ENCODE peak calls at places on chromosome 1, in four cellular contexts. O is IMR-90, T is fibroblast of lung, P is lower leg skin. Z is an unnamed sample.

GRCh38 chr1:58324551-58324950 is 222.0 kb downstream of the OMA1 start:
- DNase-seq in O (no peak), T (no peak), P (no peak), Z (no peak)

GRCh38 chr1:247409869-247410544 is 6.0 kb upstream of the NLRP3 start:
- DNase-seq in O (no peak), T (no peak), P (no peak), Z (no peak)

GRCh38 chr1:109760581-109761226 is 3.0 kb downstream of the EPS8L3 start:
- DNase-seq in O (no peak), T (no peak), P (peak), Z (peak)

GRCh38 chr1:211326528-211327340 is at the start of gene TRAF5:
- DNase-seq in O (peak), T (peak), P (peak), Z (peak)

GRCh38 chr1:224929335-224930237 is at the start of gene DNAH14:
- DNase-seq in O (peak), T (peak), P (peak), Z (peak)

GRCh38 chr1:41313661-41314131 is 47.5 kb upstream of the FOXO6 start:
- DNase-seq in O (no peak), T (peak), P (no peak), Z (no peak)

GRCh38 chr1:51073456-51073855 is 28.6 kb upstream of the C1orf185 start:
- DNase-seq in O (no peak), T (peak), P (no peak), Z (no peak)

GRCh38 chr1:231800071-231800470 is 173.5 kb downstream of the DISC1 start:
- DNase-seq in O (no peak), T (peak), P (no peak), Z (no peak)

GRCh38 chr1:29519108-29519507 is 282.8 kb downstream of the PTPRU start:
- DNase-seq in O (no peak), T (no peak), P (no peak), Z (peak)

GRCh38 chr1:25692560-25692959 is 76.0 kb downstream of the MAN1C1 start:
- DNase-seq in O (no peak), T (no peak), P (no peak), Z (no peak)

GRCh38 chr1:176791911-176792310 is 328.9 kb downstream of the PAPPA2 start:
- DNase-seq in O (no peak), T (peak), P (no peak), Z (no peak)

GRCh38 chr1:214372092-214372491 is 91.1 kb downstream of the SMYD2 start:
- DNase-seq in O (no peak), T (peak), P (no peak), Z (no peak)

GRCh38 chr1:227445746-227446145 is 117.6 kb upstream of the ZNF678 start:
- DNase-seq in O (no peak), T (no peak), P (no peak), Z (no peak)

GRCh38 chr1:227449727-227450420 is 113.5 kb upstream of the ZNF678 start:
- DNase-seq in O (no peak), T (no peak), P (no peak), Z (no peak)

GRCh38 chr1:227445092-227445674 is 118.2 kb upstream of the ZNF678 start:
- DNase-seq in O (no peak), T (no peak), P (no peak), Z (no peak)

GRCh38 chr1:227449051-227449450 is 114.3 kb upstream of the ZNF678 start:
- DNase-seq in O (no peak), T (no peak), P (no peak), Z (no peak)

GRCh38 chr1:227447531-227447990 is 115.8 kb upstream of the ZNF678 start:
- DNase-seq in O (no peak), T (peak), P (no peak), Z (no peak)
- TF ChIP-seq CTCF in O (peak), T (peak), P (no peak), Z (peak)

DNA sequence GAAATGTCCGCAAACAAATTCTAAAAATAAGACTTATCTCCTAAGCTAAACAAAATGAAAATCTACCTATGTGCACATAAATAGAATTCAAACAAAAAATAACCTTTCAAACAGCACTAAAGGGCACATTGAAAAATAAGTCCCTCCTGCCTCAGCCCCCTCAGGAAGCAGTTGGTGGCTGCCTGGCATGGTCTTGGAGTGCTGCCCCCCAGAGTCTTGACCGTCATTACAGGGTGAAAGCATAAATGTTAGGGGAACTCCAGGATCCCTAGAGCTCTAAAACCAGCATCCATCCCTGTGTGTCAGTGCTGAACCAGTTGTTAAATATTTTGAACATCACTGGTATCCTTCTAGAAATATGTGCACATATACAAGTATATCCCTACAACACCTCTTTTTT is 6.5 kb upstream of the NPL start:
- DNase-seq in O (no peak), T (no peak), P (peak), Z (no peak)
- TF ChIP-seq CTCF in O (no peak), T (peak), P (no peak), Z (peak)

GRCh38 chr1:33500547-33500946 is 28.1 kb downstream of the ZSCAN20 start:
- DNase-seq in O (no peak), T (no peak), P (no peak), Z (no peak)
- TF ChIP-seq CTCF in O (peak), T (peak), P (no peak), Z (peak)

GRCh38 chr1:157959750-157960149 is 33.7 kb upstream of the KIRREL1 start:
- DNase-seq in O (no peak), T (no peak), P (no peak), Z (no peak)

GRCh38 chr1:157963713-157964112 is 29.7 kb upstream of the KIRREL1 start:
- DNase-seq in O (peak), T (peak), P (peak), Z (peak)

GRCh38 chr1:157961805-157962762 is 31.4 kb upstream of the KIRREL1 start:
- DNase-seq in O (peak), T (peak), P (no peak), Z (no peak)

GRCh38 chr1:157958280-157958679 is 35.2 kb upstream of the KIRREL1 start:
- DNase-seq in O (no peak), T (no peak), P (no peak), Z (no peak)

GRCh38 chr1:157960773-157961172 is 32.7 kb upstream of the KIRREL1 start:
- DNase-seq in O (no peak), T (no peak), P (no peak), Z (no peak)
- TF ChIP-seq CTCF in O (no peak), T (no peak), P (no peak), Z (no peak)

GRCh38 chr1:156914440-156914856 is 6.0 kb upstream of the LRRC71 start:
- DNase-seq in O (peak), T (peak), P (no peak), Z (no peak)

GRCh38 chr1:156912310-156912709 is 8.1 kb upstream of the LRRC71 start:
- DNase-seq in O (no peak), T (no peak), P (no peak), Z (no peak)

GRCh38 chr1:156913809-156914387 is 6.5 kb upstream of the LRRC71 start:
- DNase-seq in O (no peak), T (no peak), P (no peak), Z (no peak)

GRCh38 chr1:156911587-156912298 is 8.7 kb upstream of the LRRC71 start:
- DNase-seq in O (no peak), T (no peak), P (no peak), Z (no peak)

DNA sequence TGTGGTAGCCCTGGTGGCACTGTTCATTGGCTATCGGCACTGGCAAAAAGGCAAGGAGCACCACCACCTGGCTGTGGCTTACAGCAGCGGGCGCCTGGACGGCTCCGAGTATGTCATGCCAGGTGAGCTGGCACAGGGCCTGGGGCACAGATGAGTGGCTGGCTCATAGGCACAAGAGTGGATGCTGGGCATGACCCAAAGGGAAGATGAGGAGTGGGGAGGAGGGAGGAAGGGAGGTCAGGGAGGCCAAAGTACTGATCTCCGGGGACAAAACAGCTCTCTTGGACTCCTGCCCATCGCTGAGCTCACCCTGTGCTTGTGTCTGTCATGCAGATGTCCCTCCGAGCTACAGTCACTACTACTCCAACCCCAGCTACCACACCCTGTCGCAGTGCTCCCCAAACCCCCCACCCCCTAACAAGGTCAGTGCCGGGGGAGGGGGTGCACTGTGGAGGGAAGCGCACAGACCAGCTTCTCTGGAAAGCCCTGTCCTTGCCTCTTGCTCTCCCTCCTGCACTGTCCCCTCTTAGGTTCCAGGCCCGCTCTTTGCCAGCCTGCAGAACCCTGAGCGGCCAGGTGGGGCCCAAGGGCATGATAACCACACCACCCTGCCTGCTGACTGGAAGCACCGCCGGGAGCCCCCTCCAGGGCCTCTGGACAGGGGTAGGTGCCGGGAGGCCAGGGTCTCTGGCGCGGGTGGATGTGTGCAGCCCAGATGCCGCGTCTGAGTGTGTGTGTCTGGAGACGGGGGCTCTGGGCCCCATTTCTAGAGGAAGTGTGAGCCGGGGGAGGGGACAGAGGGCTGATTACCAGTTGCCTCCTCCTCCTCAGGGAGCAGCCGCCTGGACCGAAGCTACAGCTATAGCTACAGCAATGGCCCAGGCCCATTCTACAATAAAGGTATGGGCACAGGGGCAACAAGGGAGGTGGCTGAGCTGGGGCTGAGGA is 7.3 kb upstream of the LRRC71 start:
- DNase-seq in O (no peak), T (no peak), P (no peak), Z (no peak)
- TF ChIP-seq CTCF in O (no peak), T (no peak), P (no peak), Z (peak)

GRCh38 chr1:45585496-45586075 is 1.7 kb downstream of the NASP start:
- DNase-seq in O (no peak), T (no peak), P (peak), Z (peak)

GRCh38 chr1:45583264-45583665 is 576 bp upstream of the NASP start:
- DNase-seq in O (peak), T (peak), P (peak), Z (peak)

GRCh38 chr1:45583666-45584350 is at the start of gene NASP:
- DNase-seq in O (peak), T (peak), P (peak), Z (peak)

GRCh38 chr1:45585110-45585426 is 1.2 kb downstream of the NASP start:
- DNase-seq in O (no peak), T (no peak), P (no peak), Z (no peak)

DNA sequence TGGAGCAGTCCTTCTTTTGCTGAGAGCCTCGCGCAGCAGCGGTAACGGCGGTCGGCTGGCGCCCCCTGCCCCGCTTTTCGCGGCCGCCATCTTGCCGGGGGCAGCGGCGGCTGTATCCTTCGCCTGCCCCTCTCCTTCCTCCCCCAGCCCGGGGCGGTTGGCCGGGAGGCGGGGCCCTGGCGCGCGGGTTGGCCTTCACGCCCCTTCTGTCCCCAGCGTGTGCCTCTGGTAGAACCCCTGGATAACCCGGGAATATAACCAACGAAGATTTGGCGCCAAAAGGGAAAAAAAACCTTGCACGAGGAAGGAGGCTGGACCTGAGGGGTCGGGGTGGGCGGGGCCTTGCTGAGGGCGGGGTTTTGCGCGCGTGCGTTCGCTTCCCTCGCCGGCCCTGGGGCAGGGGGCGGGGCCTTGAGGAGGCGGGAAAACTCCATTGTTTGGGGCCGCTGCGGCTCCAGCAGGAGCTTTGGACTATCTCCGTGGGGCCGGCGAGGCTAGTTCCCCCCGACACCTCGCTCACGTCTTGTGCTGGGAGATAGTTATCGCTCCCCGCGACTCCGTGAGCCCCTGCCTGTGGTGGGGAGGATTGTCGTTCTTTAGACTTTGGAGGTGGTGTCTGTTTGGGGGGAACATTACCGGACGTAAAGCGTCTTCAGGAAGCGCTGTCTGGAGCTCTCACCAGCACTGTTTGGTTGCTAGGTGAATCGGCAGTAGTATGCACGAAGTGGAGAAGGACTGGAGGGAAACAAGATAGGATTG is 689 bp downstream of the NASP start:
- DNase-seq in O (peak), T (peak), P (peak), Z (peak)
- TF ChIP-seq CTCF in O (peak), T (no peak), P (no peak), Z (peak)